ENCODE peak calls at places on chromosome 21, in eight cellular contexts. One of them, this sample, is unnamed.

GRCh38 chr21:42006765-42007164 is 3.4 kb downstream of the ZBTB21 start:
- DNase-seq in NCI-H1694: no peak
- DNase-seq in left cardiac atrium: no peak
- DNase-seq in ACHN: no peak
- DNase-seq in anterior cingulate cortex: no peak
- DNase-seq in K562: no peak
- DNase-seq in OCI-LY7: no peak
- DNase-seq in NB4: no peak
- DNase-seq in this sample: no peak

GRCh38 chr21:32484706-32485380 is 72.3 kb downstream of the EVA1C start:
- DNase-seq in NCI-H1694: no peak
- DNase-seq in NB4: no peak
- DNase-seq in ACHN: no peak
- DNase-seq in K562: no peak
- DNase-seq in OCI-LY7: no peak
- DNase-seq in left cardiac atrium: no peak
- DNase-seq in anterior cingulate cortex: no peak
- DNase-seq in this sample: no peak

GRCh38 chr21:43782741-43783700 is 6.4 kb upstream of the RRP1 start:
- DNase-seq in NB4: peak; percentile 87
- DNase-seq in NCI-H1694: no peak
- DNase-seq in left cardiac atrium: no peak
- DNase-seq in anterior cingulate cortex: no peak
- DNase-seq in ACHN: no peak
- DNase-seq in OCI-LY7: no peak
- DNase-seq in K562: no peak
- DNase-seq in this sample: no peak

GRCh38 chr21:31354604-31355443 is 10.8 kb upstream of the TIAM1 start:
- DNase-seq in OCI-LY7: no peak
- DNase-seq in NB4: no peak
- DNase-seq in left cardiac atrium: no peak
- DNase-seq in NCI-H1694: no peak
- DNase-seq in ACHN: peak; percentile 76
- DNase-seq in K562: no peak
- DNase-seq in anterior cingulate cortex: no peak
- DNase-seq in this sample: no peak

GRCh38 chr21:36297938-36298572 is 21.9 kb upstream of the MORC3 start:
- DNase-seq in ACHN: no peak
- DNase-seq in OCI-LY7: peak; percentile 92
- DNase-seq in K562: peak; percentile 77
- DNase-seq in left cardiac atrium: peak; percentile 34
- DNase-seq in NB4: peak; percentile 77
- DNase-seq in anterior cingulate cortex: no peak
- DNase-seq in NCI-H1694: no peak
- DNase-seq in this sample: no peak

GRCh38 chr21:23131177-23131576 is 2133.0 kb downstream of the NCAM2 start:
- DNase-seq in ACHN: peak; percentile 28
- DNase-seq in OCI-LY7: no peak
- DNase-seq in anterior cingulate cortex: no peak
- DNase-seq in NCI-H1694: peak; percentile 12
- DNase-seq in K562: no peak
- DNase-seq in NB4: peak; percentile 1
- DNase-seq in left cardiac atrium: no peak
- DNase-seq in this sample: no peak

GRCh38 chr21:15895142-15896106 is 165.6 kb downstream of the USP25 start:
- DNase-seq in ACHN: peak; percentile 86
- DNase-seq in OCI-LY7: no peak
- DNase-seq in K562: no peak
- DNase-seq in NB4: no peak
- DNase-seq in left cardiac atrium: no peak
- DNase-seq in anterior cingulate cortex: no peak
- DNase-seq in NCI-H1694: no peak
- DNase-seq in this sample: no peak

GRCh38 chr21:36887983-36888382 is 78.5 kb downstream of the HLCS start:
- DNase-seq in anterior cingulate cortex: no peak
- DNase-seq in NCI-H1694: no peak
- DNase-seq in left cardiac atrium: no peak
- DNase-seq in ACHN: no peak
- DNase-seq in K562: no peak
- DNase-seq in NB4: no peak
- DNase-seq in OCI-LY7: no peak
- DNase-seq in this sample: no peak

GRCh38 chr21:34801519-34802132 is 132.8 kb downstream of the CLIC6 start:
- DNase-seq in NCI-H1694: peak; percentile 46
- DNase-seq in K562: peak; percentile 40
- DNase-seq in ACHN: peak; percentile 33
- DNase-seq in OCI-LY7: peak; percentile 48
- DNase-seq in NB4: peak; percentile 33
- DNase-seq in anterior cingulate cortex: no peak
- DNase-seq in left cardiac atrium: no peak
- DNase-seq in this sample: peak; percentile 3

GRCh38 chr21:28554660-28555475 is 437.8 kb downstream of the LTN1 start:
- DNase-seq in NCI-H1694: no peak
- DNase-seq in K562: no peak
- DNase-seq in OCI-LY7: no peak
- DNase-seq in anterior cingulate cortex: no peak
- DNase-seq in ACHN: no peak
- DNase-seq in left cardiac atrium: no peak
- DNase-seq in NB4: no peak
- DNase-seq in this sample: no peak

GRCh38 chr21:34844924-34845238 is 176.1 kb downstream of the CLIC6 start:
- DNase-seq in OCI-LY7: peak; percentile 32
- DNase-seq in K562: no peak
- DNase-seq in ACHN: no peak
- DNase-seq in NB4: no peak
- DNase-seq in NCI-H1694: no peak
- DNase-seq in anterior cingulate cortex: no peak
- DNase-seq in left cardiac atrium: no peak
- DNase-seq in this sample: peak; percentile 23

GRCh38 chr21:29164330-29164942 is 34.0 kb downstream of the MAP3K7CL start:
- DNase-seq in anterior cingulate cortex: no peak
- DNase-seq in NCI-H1694: peak; percentile 18
- DNase-seq in ACHN: peak; percentile 84
- DNase-seq in left cardiac atrium: no peak
- DNase-seq in OCI-LY7: peak; percentile 16
- DNase-seq in K562: peak; percentile 50
- DNase-seq in NB4: peak; percentile 70
- DNase-seq in this sample: peak; percentile 77

GRCh38 chr21:46091118-46091517 is 6.8 kb upstream of the COL6A2 start:
- DNase-seq in NB4: no peak
- DNase-seq in ACHN: no peak
- DNase-seq in left cardiac atrium: no peak
- DNase-seq in anterior cingulate cortex: no peak
- DNase-seq in K562: no peak
- DNase-seq in OCI-LY7: no peak
- DNase-seq in NCI-H1694: no peak
- DNase-seq in this sample: no peak

GRCh38 chr21:14753466-14754258 is 207.5 kb upstream of the SAMSN1 start:
- DNase-seq in ACHN: no peak
- DNase-seq in anterior cingulate cortex: no peak
- DNase-seq in OCI-LY7: no peak
- DNase-seq in NB4: no peak
- DNase-seq in K562: peak; percentile 88
- DNase-seq in left cardiac atrium: no peak
- DNase-seq in NCI-H1694: no peak
- DNase-seq in this sample: no peak

GRCh38 chr21:44513389-44514217 is 26.4 kb downstream of the KRTAP10-1 start:
- DNase-seq in NCI-H1694: peak; percentile 56
- DNase-seq in anterior cingulate cortex: no peak
- DNase-seq in NB4: no peak
- DNase-seq in OCI-LY7: no peak
- DNase-seq in left cardiac atrium: no peak
- DNase-seq in K562: no peak
- DNase-seq in ACHN: no peak
- DNase-seq in this sample: no peak

GRCh38 chr21:42373908-42374455 is 7.6 kb upstream of the TFF1 start:
- DNase-seq in NB4: no peak
- DNase-seq in K562: no peak
- DNase-seq in left cardiac atrium: no peak
- DNase-seq in OCI-LY7: no peak
- DNase-seq in NCI-H1694: no peak
- DNase-seq in anterior cingulate cortex: no peak
- DNase-seq in ACHN: no peak
- DNase-seq in this sample: no peak

GRCh38 chr21:42200906-42201614 is 17.9 kb upstream of the ABCG1 start:
- DNase-seq in left cardiac atrium: no peak
- DNase-seq in anterior cingulate cortex: no peak
- DNase-seq in NB4: no peak
- DNase-seq in ACHN: no peak
- DNase-seq in K562: no peak
- DNase-seq in OCI-LY7: peak; percentile 28
- DNase-seq in NCI-H1694: no peak
- DNase-seq in this sample: no peak

GRCh38 chr21:45138199-45139002 is 64.0 kb downstream of the ADARB1 start:
- DNase-seq in anterior cingulate cortex: no peak
- DNase-seq in NB4: peak; percentile 81
- DNase-seq in K562: peak; percentile 87
- DNase-seq in NCI-H1694: peak; percentile 66
- DNase-seq in OCI-LY7: peak; percentile 80
- DNase-seq in ACHN: peak; percentile 60
- DNase-seq in left cardiac atrium: peak; percentile 84
- DNase-seq in this sample: peak; percentile 74

GRCh38 chr21:32753818-32754610 is 17.5 kb downstream of the PAXBP1 start:
- DNase-seq in ACHN: no peak
- DNase-seq in left cardiac atrium: no peak
- DNase-seq in anterior cingulate cortex: no peak
- DNase-seq in OCI-LY7: no peak
- DNase-seq in NCI-H1694: peak; percentile 32
- DNase-seq in NB4: no peak
- DNase-seq in K562: no peak
- DNase-seq in this sample: no peak

GRCh38 chr21:29547998-29548397 is 249.3 kb downstream of the BACH1 start:
- DNase-seq in NCI-H1694: no peak
- DNase-seq in K562: no peak
- DNase-seq in left cardiac atrium: no peak
- DNase-seq in NB4: no peak
- DNase-seq in anterior cingulate cortex: no peak
- DNase-seq in ACHN: no peak
- DNase-seq in OCI-LY7: no peak
- DNase-seq in this sample: no peak

This sample was measured in cerebellar cortex.